ENCODE peak calls at places on chromosome 22, in four cellular contexts. G is lower lobe of right lung, F is NCI-H2171, A is HEK293T. L is an unnamed sample.

GRCh38 chr22:46090051-46090591 is 60.2 kb upstream of the PPARA start:
- DNase-seq in G (peak; percentile 47), A (no peak), F (no peak), L (peak; percentile 63)

GRCh38 chr22:29343313-29343805 is 27.9 kb upstream of the RASL10A start:
- DNase-seq in F (peak; percentile 99), G (peak; percentile 75), A (no peak), L (peak; percentile 61)

GRCh38 chr22:36732609-36733008 is 29.1 kb upstream of the CACNG2 start:
- DNase-seq in A (no peak), G (no peak), F (no peak), L (no peak)

GRCh38 chr22:48951836-48952235 is 875.8 kb downstream of the BRD1 start:
- DNase-seq in F (no peak), G (no peak), A (no peak), L (no peak)

GRCh38 chr22:50506611-50507420 is 686 bp downstream of the LMF2 start:
- DNase-seq in G (peak; percentile 61), A (no peak), F (peak; percentile 71), L (no peak)

GRCh38 chr22:37309221-37310074 is 27.1 kb downstream of the CYTH4 start:
- DNase-seq in A (no peak), G (no peak), F (no peak), L (no peak)

GRCh38 chr22:45008853-45009751 is 703 bp downstream of the PHF21B start:
- DNase-seq in A (no peak), F (peak; percentile 30), G (no peak), L (no peak)

GRCh38 chr22:26642465-26643367 is 14.7 kb upstream of the MIAT start:
- DNase-seq in G (peak; percentile 52), A (no peak), F (no peak), L (no peak)

GRCh38 chr22:38271927-38272372 is 860 bp downstream of the TMEM184B start:
- DNase-seq in G (peak; percentile 70), F (peak; percentile 52), A (no peak), L (no peak)

GRCh38 chr22:46012881-46013281 is 35.9 kb upstream of the WNT7B start:
- DNase-seq in A (no peak), G (peak; percentile 54), F (no peak), L (no peak)

GRCh38 chr22:40534379-40535188 is 101.9 kb downstream of the MRTFA start:
- DNase-seq in G (no peak), A (no peak), F (no peak), L (no peak)

GRCh38 chr22:27994481-27995331 is 75.7 kb upstream of the PITPNB start:
- DNase-seq in G (peak; percentile 37), F (no peak), A (no peak), L (no peak)

GRCh38 chr22:38841211-38841610 is 2.6 kb downstream of the NPTXR start:
- DNase-seq in A (no peak), F (peak; percentile 55), G (no peak), L (no peak)

GRCh38 chr22:23403152-23403719 is 176.9 kb downstream of the IGLL1 start:
- DNase-seq in G (peak; percentile 30), A (no peak), F (no peak), L (no peak)

GRCh38 chr22:32700186-32700882 is 101.2 kb upstream of the TIMP3 start:
- DNase-seq in G (no peak), A (no peak), F (no peak), L (no peak)

GRCh38 chr22:49457946-49458707 is 369.5 kb downstream of the BRD1 start:
- DNase-seq in F (no peak), A (no peak), G (no peak), L (no peak)

GRCh38 chr22:27220349-27220748 is 563.0 kb downstream of the MIAT start:
- DNase-seq in F (no peak), A (no peak), G (no peak), L (no peak)

GRCh38 chr22:50320671-50321325 is 6.0 kb downstream of the DENND6B start:
- DNase-seq in F (no peak), A (no peak), G (no peak), L (no peak)

GRCh38 chr22:30969532-30970355 is 679 bp downstream of the TUG1 start:
- DNase-seq in F (no peak), G (no peak), A (peak; percentile 54), L (no peak)

GRCh38 chr22:46761017-46761416 is 1.4 kb upstream of the TBC1D22A start:
- DNase-seq in A (no peak), G (peak; percentile 12), F (no peak), L (no peak)

GRCh38 chr22:31567702-31568101 is 71.4 kb downstream of the SFI1 start:
- DNase-seq in A (no peak), G (no peak), F (no peak), L (no peak)

GRCh38 chr22:50674127-50674493 is 1.5 kb downstream of the SHANK3 start:
- DNase-seq in F (no peak), A (peak; percentile 58), G (no peak), L (no peak)

GRCh38 chr22:37898441-37899181 is 7.5 kb upstream of the MICALL1 start:
- DNase-seq in F (no peak), A (no peak), G (peak; percentile 71), L (no peak)

GRCh38 chr22:43152355-43153071 is 1.2 kb downstream of the TSPO start:
- DNase-seq in A (no peak), F (peak; percentile 37), G (peak; percentile 91), L (no peak)

GRCh38 chr22:48346911-48347310 is 1480.8 kb downstream of the BRD1 start:
- DNase-seq in A (no peak), F (no peak), G (no peak), L (no peak)

GRCh38 chr22:50031189-50032091 is 18.9 kb upstream of the IL17REL start:
- DNase-seq in A (no peak), G (no peak), F (no peak), L (no peak)

GRCh38 chr22:46056169-46057041 is 79.4 kb upstream of the WNT7B start:
- DNase-seq in G (peak; percentile 54), F (no peak), A (no peak), L (no peak)

GRCh38 chr22:30865656-30866055 is 102.9 kb downstream of the MORC2 start:
- DNase-seq in A (no peak), F (no peak), G (no peak), L (no peak)

GRCh38 chr22:45469573-45470383 is 32.9 kb upstream of the FBLN1 start:
- DNase-seq in G (peak; percentile 7), F (peak; percentile 27), A (no peak), L (no peak)

GRCh38 chr22:24325105-24325757 is 54.6 kb downstream of the SPECC1L start:
- DNase-seq in A (peak; percentile 55), G (no peak), F (no peak), L (peak; percentile 19)

GRCh38 chr22:36299911-36300310 is 47.0 kb downstream of the APOL1 start:
- DNase-seq in G (no peak), F (no peak), A (no peak), L (no peak)

GRCh38 chr22:46070722-46071450 is 79.4 kb upstream of the PPARA start:
- DNase-seq in F (peak; percentile 87), A (peak; percentile 65), G (peak; percentile 80), L (no peak)

GRCh38 chr22:50143096-50143495 is 27.4 kb upstream of the PANX2 start:
- DNase-seq in F (no peak), A (no peak), G (no peak), L (no peak)